ENCODE peak calls at places on chromosomes 13 and 19, in seven cellular contexts. H, Y, I, P, J, T and Q are unnamed samples.
A peak's percentile ranks its signal among the peaks of the same experiment; 100 is the strongest.

GRCh38 chr19:43425567-43426392 is 11.1 kb downstream of the TEX101 start:
- DNase-seq in J (no peak), Y (no peak), T (peak; percentile 85), I (peak; percentile 83), H (no peak), P (no peak), Q (no peak)

GRCh38 chr13:102002271-102002670 is 399.6 kb downstream of the FGF14 start:
- DNase-seq in T (no peak), H (no peak), Y (no peak), I (no peak), J (no peak), P (no peak), Q (no peak)

GRCh38 chr13:59458908-59459579 is 704.7 kb downstream of the DIAPH3 start:
- DNase-seq in I (peak; percentile 52), H (no peak), J (no peak), T (no peak), Y (no peak), P (no peak), Q (no peak)

GRCh38 chr13:42569576-42570344 is 4.2 kb upstream of the TNFSF11 start:
- DNase-seq in I (no peak), T (no peak), J (no peak), P (no peak), H (no peak), Y (no peak), Q (no peak)

GRCh38 chr19:2248136-2249009 is 750 bp upstream of the AMH start:
- DNase-seq in P (no peak), T (no peak), Y (no peak), H (no peak), I (no peak), J (no peak), Q (no peak)

GRCh38 chr19:12721656-12722565 is 1.8 kb downstream of the TNPO2 start:
- DNase-seq in T (peak; percentile 75), Y (no peak), P (peak; percentile 52), H (peak; percentile 34), J (peak; percentile 47), I (peak; percentile 20), Q (peak; percentile 43)

GRCh38 chr19:30029721-30030510 is 87.9 kb downstream of the URI1 start:
- DNase-seq in I (peak; percentile 24), T (no peak), Y (peak; percentile 20), P (no peak), J (no peak), H (no peak), Q (no peak)

GRCh38 chr13:23979361-23980159 is 82.3 kb upstream of the C1QTNF9B start:
- DNase-seq in P (peak; percentile 70), I (peak; percentile 79), H (peak; percentile 2), T (peak; percentile 69), Y (peak; percentile 71), J (peak; percentile 18), Q (no peak)

GRCh38 chr19:49491030-49491803 is 3.8 kb downstream of the RPL13A start:
- DNase-seq in P (no peak), Y (no peak), T (no peak), J (no peak), H (no peak), I (no peak), Q (no peak)

GRCh38 chr13:33678906-33679657 is 138.9 kb upstream of the RFC3 start:
- DNase-seq in Y (peak; percentile 18), H (peak; percentile 35), J (peak; percentile 90), P (peak; percentile 19), T (peak; percentile 52), I (peak; percentile 97), Q (peak; percentile 94)

GRCh38 chr19:40217921-40218890 is at the start of gene TTC9B:
- DNase-seq in T (no peak), H (peak; percentile 19), I (no peak), P (peak; percentile 52), J (peak; percentile 57), Y (no peak), Q (no peak)

GRCh38 chr13:27449081-27449603 is 1.2 kb downstream of the MTIF3 start:
- DNase-seq in P (no peak), H (no peak), T (no peak), I (no peak), Y (no peak), J (no peak), Q (no peak)

GRCh38 chr13:95231393-95231792 is 69.9 kb downstream of the ABCC4 start:
- DNase-seq in H (no peak), T (no peak), P (no peak), I (no peak), J (no peak), Y (no peak), Q (no peak)

GRCh38 chr19:24140099-24140498 is 53.1 kb downstream of the ZNF254 start:
- DNase-seq in P (no peak), J (no peak), Y (peak; percentile 33), I (peak; percentile 56), H (no peak), T (no peak), Q (no peak)

GRCh38 chr13:20230913-20231838 is 943 bp downstream of the GJB6 start:
- DNase-seq in P (no peak), T (no peak), H (no peak), Y (no peak), I (no peak), J (peak; percentile 34), Q (no peak)